ENCODE peak calls at places on chromosome 2, in nine cellular contexts. X is stimulated activated CD8-positive, alpha-beta memory T cell treated with anti-CD3 and anti-CD28 coated beads, Interleukin-7, amount 100 ng/mL, for 24 hours; A is left ventricle myocardium inferior; I is CD4-positive, CD25-positive, alpha-beta regulatory T cell; Z is HT-29; J is astrocyte; S is IMR-90; H is hepatocyte; B is HEK293T. D is an unnamed sample.

GRCh38 chr2:215236131-215236530 is 75.7 kb upstream of the ATIC start:
- DNase-seq in X (no peak), A (no peak), I (no peak), Z (no peak), J (no peak), S (no peak), H (no peak), B (no peak), D (no peak)

GRCh38 chr2:1613078-1613445 is 131.3 kb downstream of the PXDN start:
- DNase-seq in X (no peak), A (no peak), I (no peak), Z (no peak), J (no peak), S (no peak), H (no peak), B (no peak), D (no peak)

GRCh38 chr2:121237980-121238665 is 46.9 kb downstream of the TFCP2L1 start:
- DNase-seq in X (no peak), A (no peak), I (no peak), Z (no peak), J (peak), S (no peak), H (no peak), B (no peak), D (peak)

GRCh38 chr2:42267530-42267929 is 93.5 kb downstream of the COX7A2L start:
- DNase-seq in X (no peak), A (no peak), I (no peak), Z (no peak), J (no peak), S (no peak), H (no peak), B (no peak), D (no peak)

GRCh38 chr2:238322001-238322411 is 1.7 kb downstream of the TRAF3IP1 start:
- DNase-seq in X (no peak), A (no peak), I (no peak), Z (no peak), J (no peak), S (no peak), H (no peak), B (no peak), D (no peak)

GRCh38 chr2:237471457-237472186 is 15.4 kb upstream of the MLPH start:
- DNase-seq in X (no peak), A (no peak), I (peak), Z (peak), J (no peak), S (peak), H (peak), B (peak), D (peak)

GRCh38 chr2:120237491-120237902 is 14.3 kb upstream of the TMEM185B start:
- DNase-seq in X (no peak), A (no peak), I (no peak), Z (peak), J (peak), S (peak), H (peak), B (no peak), D (peak)

GRCh38 chr2:236217926-236218325 is 46.3 kb downstream of the ASB18 start:
- DNase-seq in X (no peak), A (no peak), I (no peak), Z (no peak), J (no peak), S (no peak), H (no peak), B (no peak), D (no peak)

GRCh38 chr2:127179756-127180155 is 40.3 kb downstream of the CYP27C1 start:
- DNase-seq in X (no peak), A (no peak), I (no peak), Z (no peak), J (no peak), S (no peak), H (no peak), B (no peak), D (no peak)

GRCh38 chr2:158457826-158458616 is 1.3 kb downstream of the PKP4 start:
- DNase-seq in X (peak), A (peak), I (peak), Z (peak), J (peak), S (peak), H (peak), B (peak), D (peak)

GRCh38 chr2:36044389-36044788 is 311.2 kb upstream of the CRIM1 start:
- DNase-seq in X (no peak), A (no peak), I (no peak), Z (no peak), J (no peak), S (no peak), H (no peak), B (no peak), D (no peak)

GRCh38 chr2:66569321-66569851 is 134.5 kb downstream of the MEIS1 start:
- DNase-seq in X (no peak), A (no peak), I (no peak), Z (no peak), J (peak), S (peak), H (peak), B (peak), D (peak)

GRCh38 chr2:25572638-25573037 is 100.7 kb downstream of the DTNB start:
- DNase-seq in X (no peak), A (no peak), I (no peak), Z (no peak), J (no peak), S (no peak), H (no peak), B (no peak), D (no peak)

GRCh38 chr2:190420822-190421221 is 12.7 kb downstream of the MFSD6 start:
- DNase-seq in X (no peak), A (no peak), I (no peak), Z (no peak), J (no peak), S (no peak), H (no peak), B (no peak), D (no peak)

GRCh38 chr2:204205548-204205947 is 269.0 kb downstream of the ICOS start:
- DNase-seq in X (no peak), A (no peak), I (no peak), Z (no peak), J (no peak), S (no peak), H (no peak), B (no peak), D (no peak)

GRCh38 chr2:57429821-57430220 is 616.8 kb upstream of the VRK2 start:
- DNase-seq in X (no peak), A (no peak), I (no peak), Z (no peak), J (no peak), S (no peak), H (no peak), B (no peak), D (no peak)

GRCh38 chr2:177024760-177025159 is 187.8 kb upstream of the HNRNPA3 start:
- DNase-seq in X (no peak), A (no peak), I (no peak), Z (no peak), J (no peak), S (no peak), H (no peak), B (no peak), D (no peak)

GRCh38 chr2:134273240-134273983 is 19.5 kb downstream of the MGAT5 start:
- DNase-seq in X (no peak), A (no peak), I (no peak), Z (no peak), J (no peak), S (no peak), H (no peak), B (no peak), D (no peak)

GRCh38 chr2:174699993-174700766 is 64.1 kb downstream of the CHRNA1 start:
- DNase-seq in X (no peak), A (no peak), I (peak), Z (peak), J (no peak), S (peak), H (peak), B (peak), D (peak)

D was measured in HFFc6.